ENCODE peak calls at places on chromosomes 6 and 20, in five cellular contexts. U is left lung, I is nephron progenitor cell, K is activated B cell treated with CpG ODN at 0.5 μM for 24 hours, F is Panc1. D is an unnamed sample.

GRCh38 chr6:9851006-9851405 is 563.9 kb downstream of the TFAP2A start:
- DNase-seq in U (no peak), K (no peak), I (no peak), F (no peak), D (no peak)

GRCh38 chr20:49562341-49563014 is 5.5 kb downstream of the PTGIS start:
- DNase-seq in K (no peak), I (no peak), F (no peak), U (no peak), D (no peak)

GRCh38 chr20:18031888-18032509 is 25.7 kb downstream of the OVOL2 start:
- DNase-seq in F (no peak), I (no peak), U (no peak), K (no peak), D (no peak)

GRCh38 chr20:3613821-3614440 is 49.3 kb downstream of the GFRA4 start:
- DNase-seq in F (no peak), U (no peak), I (no peak), K (no peak), D (no peak)

GRCh38 chr6:48777411-48777810 is 666.4 kb upstream of the PTCHD4 start:
- DNase-seq in F (no peak), K (no peak), I (no peak), U (no peak), D (no peak)

GRCh38 chr6:113645576-113645970 is 211.6 kb upstream of the MARCKS start:
- DNase-seq in F (no peak), U (no peak), K (no peak), I (no peak), D (no peak)

GRCh38 chr20:33262658-33263065 is 20.4 kb upstream of the BPIFB1 start:
- DNase-seq in I (peak), F (peak), K (no peak), U (no peak), D (peak)

GRCh38 chr6:112931835-112932234 is 584.7 kb downstream of the RFPL4B start:
- DNase-seq in U (no peak), K (no peak), F (no peak), I (no peak), D (no peak)

GRCh38 chr20:32589256-32589655 is 4.1 kb upstream of the NOL4L start:
- DNase-seq in K (no peak), I (no peak), U (no peak), F (no peak), D (no peak)

GRCh38 chr6:27753668-27754407 is 158.4 kb downstream of the OR2B2 start:
- DNase-seq in F (peak), K (peak), I (peak), U (peak), D (peak)

GRCh38 chr20:49281059-49281912 is 3.4 kb upstream of the ZNFX1 start:
- DNase-seq in K (no peak), F (no peak), U (no peak), I (no peak), D (no peak)

GRCh38 chr6:12637960-12638641 is 78.5 kb upstream of the PHACTR1 start:
- DNase-seq in I (peak), K (no peak), F (peak), U (peak), D (peak)

GRCh38 chr6:151269318-151269995 is 29.7 kb downstream of the AKAP12 start:
- DNase-seq in U (no peak), K (no peak), F (no peak), I (no peak), D (no peak)

GRCh38 chr6:142686719-142686996 is 258.3 kb downstream of the HIVEP2 start:
- DNase-seq in U (no peak), K (no peak), F (no peak), I (no peak), D (no peak)

GRCh38 chr6:152575186-152575585 is 62.0 kb downstream of the SYNE1 start:
- DNase-seq in F (no peak), K (no peak), I (no peak), U (no peak), D (no peak)

GRCh38 chr20:51643390-51643789 is 100.9 kb upstream of the NFATC2 start:
- DNase-seq in K (no peak), F (no peak), U (no peak), I (no peak), D (no peak)

GRCh38 chr20:36839150-36839549 is 36.8 kb upstream of the TLDC2 start:
- DNase-seq in U (no peak), F (no peak), I (no peak), K (no peak), D (no peak)

GRCh38 chr6:157804448-157805327 is 18.4 kb upstream of the SNX9 start:
- DNase-seq in F (no peak), I (no peak), K (no peak), U (no peak), D (no peak)

GRCh38 chr6:156379392-156379910 is 397.7 kb upstream of the ARID1B start:
- DNase-seq in U (no peak), F (no peak), I (no peak), K (no peak), D (no peak)

GRCh38 chr6:125008261-125008671 is 46.0 kb downstream of the RNF217 start:
- DNase-seq in U (no peak), K (no peak), I (no peak), F (no peak), D (no peak)

GRCh38 chr20:21232546-21233280 is 70.4 kb upstream of the XRN2 start:
- DNase-seq in U (no peak), I (no peak), K (no peak), F (no peak), D (no peak)

GRCh38 chr20:20184711-20185110 is 132.4 kb downstream of the CFAP61 start:
- DNase-seq in F (no peak), K (no peak), U (no peak), I (no peak), D (no peak)

GRCh38 chr20:20181322-20181721 is 129.0 kb downstream of the CFAP61 start:
- DNase-seq in I (no peak), K (no peak), U (no peak), F (no peak), D (no peak)

GRCh38 chr20:20188647-20189046 is 136.3 kb downstream of the CFAP61 start:
- DNase-seq in I (no peak), F (no peak), U (no peak), K (no peak), D (no peak)

DNA sequence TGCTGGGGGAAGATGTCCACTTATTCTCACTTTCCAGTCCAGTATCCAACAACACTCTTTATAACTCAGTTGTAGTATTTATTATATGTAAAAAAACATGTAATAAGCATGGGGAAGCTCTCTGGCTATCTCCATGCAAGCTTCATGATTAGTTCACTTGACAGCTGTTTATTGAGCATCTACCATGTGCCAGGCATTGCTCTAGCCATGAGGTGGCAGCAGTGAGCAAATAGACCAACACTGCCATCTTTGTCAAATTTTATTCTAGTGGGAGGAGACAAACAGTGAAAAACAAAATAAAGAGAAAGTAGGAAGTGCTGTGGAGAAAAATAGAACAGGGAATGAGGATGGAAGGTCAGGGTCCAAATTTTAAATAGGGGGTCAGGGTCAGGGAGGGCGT is 131.8 kb downstream of the CFAP61 start:
- DNase-seq in I (no peak), U (no peak), F (no peak), K (no peak), D (no peak)
- TF ChIP-seq CTCF in I (no peak), U (no peak), F (peak), K (no peak), D (peak)

GRCh38 chr6:146997062-146997461 is 207.2 kb upstream of the STXBP5 start:
- DNase-seq in I (no peak), K (no peak), U (no peak), F (no peak), D (no peak)

GRCh38 chr6:147003186-147003585 is 201.0 kb upstream of the STXBP5 start:
- DNase-seq in K (no peak), I (no peak), F (no peak), U (no peak), D (no peak)

GRCh38 chr6:147001621-147002020 is 202.6 kb upstream of the STXBP5 start:
- DNase-seq in K (no peak), I (no peak), F (no peak), U (no peak), D (no peak)

GRCh38 chr6:147000545-147001488 is 203.4 kb upstream of the STXBP5 start:
- DNase-seq in K (no peak), F (no peak), U (no peak), I (no peak), D (no peak)

DNA sequence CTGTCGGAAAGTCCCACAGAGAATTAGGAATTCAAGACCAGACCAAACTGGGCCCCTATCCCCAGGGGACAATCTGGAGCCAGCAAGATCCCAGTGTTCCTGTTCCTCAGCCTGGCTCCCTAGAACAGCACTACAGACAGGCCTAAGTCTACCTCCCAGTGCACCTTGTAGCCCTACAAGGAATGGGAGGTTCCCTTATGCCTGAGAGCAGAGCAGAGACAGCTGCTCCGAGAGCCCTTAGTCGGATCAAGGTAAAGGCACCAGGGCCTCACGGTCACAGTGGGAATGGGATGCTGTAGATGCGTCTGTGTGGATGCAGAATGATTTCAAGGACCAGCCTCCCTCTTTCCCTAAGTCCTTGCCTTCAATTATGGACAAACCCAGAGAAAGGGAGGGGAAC is 204.5 kb upstream of the STXBP5 start:
- DNase-seq in F (no peak), K (no peak), U (no peak), I (no peak), D (no peak)
- TF ChIP-seq CTCF in F (no peak), K (no peak), U (no peak), I (no peak), D (no peak)

GRCh38 chr6:46961248-46961647 is 39.5 kb upstream of the ADGRF5 start:
- DNase-seq in F (no peak), U (no peak), I (no peak), K (no peak), D (no peak)

GRCh38 chr6:46956409-46956808 is 34.7 kb upstream of the ADGRF5 start:
- DNase-seq in I (no peak), U (no peak), F (no peak), K (no peak), D (no peak)

GRCh38 chr6:46963626-46964025 is 41.9 kb upstream of the ADGRF5 start:
- DNase-seq in I (no peak), K (no peak), F (no peak), U (no peak), D (no peak)

GRCh38 chr6:46963039-46963438 is 41.3 kb upstream of the ADGRF5 start:
- DNase-seq in F (no peak), U (no peak), I (no peak), K (no peak), D (no peak)

DNA sequence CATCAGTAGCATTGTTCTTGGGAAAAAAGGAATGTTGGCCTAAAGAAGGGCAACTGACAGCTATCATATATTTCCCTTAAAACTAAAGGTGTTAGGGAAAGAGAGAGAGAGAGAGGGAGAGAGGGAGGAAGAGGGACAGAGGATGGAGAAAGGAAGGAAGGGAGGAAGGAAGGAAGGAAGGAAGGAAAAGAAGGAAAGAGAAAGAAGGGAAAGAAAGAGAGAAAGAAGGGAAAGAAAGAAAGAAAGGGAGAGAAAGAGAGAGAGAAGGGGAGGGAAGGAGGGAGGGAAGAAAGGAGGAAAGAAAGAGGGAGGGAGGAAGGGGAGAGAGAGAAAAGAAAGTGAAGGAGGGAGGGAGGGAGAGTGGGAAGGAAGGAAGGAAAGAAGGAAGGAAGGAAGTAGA is 37.7 kb upstream of the ADGRF5 start:
- DNase-seq in F (no peak), K (no peak), I (no peak), U (no peak), D (no peak)
- TF ChIP-seq CTCF in F (no peak), K (no peak), I (no peak), U (no peak), D (no peak)

DNA sequence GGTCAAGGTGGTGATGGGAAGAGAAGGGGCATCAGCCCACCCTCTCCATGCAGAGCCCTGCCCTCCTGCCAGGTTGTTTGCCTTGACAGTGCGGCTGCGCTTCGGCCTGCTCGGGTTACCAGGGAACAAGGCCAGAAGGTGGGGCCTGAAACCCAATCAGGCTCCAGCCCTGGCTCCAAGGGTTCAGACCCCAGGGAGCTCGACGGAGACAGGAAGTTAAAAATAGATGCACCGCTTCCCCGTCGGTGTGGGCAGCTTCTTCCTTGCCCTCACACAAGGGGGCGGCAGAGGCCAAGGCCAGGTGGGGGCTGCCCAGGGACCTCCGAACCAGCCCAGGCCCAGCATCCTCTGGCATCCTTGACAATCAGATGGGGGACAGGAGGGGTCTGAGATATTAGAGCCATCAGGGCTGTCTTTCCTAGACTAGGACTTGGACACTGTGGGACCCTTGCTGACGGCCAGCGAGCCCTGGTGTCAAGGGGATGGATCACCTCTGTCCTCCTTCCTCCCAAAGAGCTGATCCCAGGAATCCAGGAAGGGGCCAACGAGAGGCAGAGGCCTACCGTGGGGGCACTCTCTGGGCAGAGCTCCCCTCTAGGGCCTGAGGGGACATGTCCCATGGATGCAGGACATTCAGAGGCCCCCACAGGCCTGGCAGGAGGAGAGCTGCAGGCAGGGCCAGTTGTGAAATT is 65.2 kb downstream of the RIPOR3 start:
- DNase-seq in U (no peak), K (no peak), I (peak), F (no peak), D (no peak)
- TF ChIP-seq CTCF in U (no peak), K (no peak), I (peak), F (peak), D (peak)